ENCODE peak calls at places on chromosomes 2 and 18, in seven cellular contexts. L, C, Q, B, F, Z and E are unnamed samples.

GRCh38 chr18:72697706-72698105 is 153.6 kb upstream of the CBLN2 start:
- DNase-seq in Q (no peak), B (no peak), L (no peak), Z (no peak), F (no peak), C (no peak), E (no peak)

GRCh38 chr2:167198009-167198408 is 309.7 kb downstream of the XIRP2 start:
- DNase-seq in Z (no peak), Q (no peak), B (no peak), C (no peak), L (no peak), F (no peak), E (no peak)

GRCh38 chr2:64770781-64771334 is 117.1 kb upstream of the SERTAD2 start:
- DNase-seq in B (no peak), Q (peak), L (no peak), Z (no peak), C (no peak), F (no peak), E (no peak)

GRCh38 chr2:182587831-182588230 is 128.2 kb upstream of the DNAJC10 start:
- DNase-seq in L (no peak), Q (no peak), F (no peak), B (no peak), Z (no peak), C (no peak), E (no peak)

GRCh38 chr18:79516441-79516931 is 120.8 kb downstream of the NFATC1 start:
- DNase-seq in C (no peak), F (no peak), Z (no peak), Q (no peak), B (no peak), L (no peak), E (no peak)

GRCh38 chr2:203673933-203674332 is 32.5 kb upstream of the CD28 start:
- DNase-seq in Z (peak), F (peak), B (no peak), Q (no peak), L (no peak), C (no peak), E (peak)

GRCh38 chr18:36724591-36725001 is 104.2 kb downstream of the TPGS2 start:
- DNase-seq in L (no peak), F (no peak), Q (no peak), C (no peak), B (no peak), Z (no peak), E (no peak)

GRCh38 chr2:174510583-174511189 is 23.9 kb upstream of the GPR155 start:
- DNase-seq in Z (no peak), Q (peak), C (no peak), F (no peak), L (peak), B (no peak), E (no peak)

GRCh38 chr18:61854578-61854977 is 38.2 kb downstream of the RNF152 start:
- DNase-seq in B (no peak), F (no peak), Q (no peak), Z (no peak), C (no peak), L (no peak), E (no peak)

GRCh38 chr2:32743480-32744236 is 115.8 kb downstream of the TTC27 start:
- DNase-seq in Z (no peak), F (peak), L (peak), Q (no peak), B (no peak), C (no peak), E (no peak)

GRCh38 chr2:202056611-202057010 is 16.4 kb upstream of the KIAA2012 start:
- DNase-seq in Q (no peak), C (no peak), B (no peak), L (no peak), F (no peak), Z (no peak), E (no peak)

GRCh38 chr2:27687232-27687631 is 23.5 kb downstream of the SLC4A1AP start:
- DNase-seq in F (no peak), L (no peak), B (no peak), Q (no peak), C (no peak), Z (no peak), E (no peak)

GRCh38 chr2:239715202-239715601 is 309.9 kb downstream of the NDUFA10 start:
- DNase-seq in B (no peak), C (no peak), F (no peak), L (no peak), Z (no peak), Q (no peak), E (no peak)

GRCh38 chr2:230124792-230125452 is 56.2 kb upstream of the SLC16A14 start:
- DNase-seq in L (no peak), F (no peak), B (no peak), Z (no peak), C (no peak), Q (no peak), E (no peak)

GRCh38 chr2:224161712-224162111 is 122.6 kb upstream of the SERPINE2 start:
- DNase-seq in L (no peak), C (no peak), Z (no peak), B (no peak), Q (no peak), F (no peak), E (no peak)

GRCh38 chr2:101679801-101680487 is 17.6 kb upstream of the MAP4K4 start:
- DNase-seq in F (no peak), C (no peak), Q (no peak), L (no peak), B (no peak), Z (no peak), E (no peak)

GRCh38 chr2:231189571-231190495 is 8.6 kb upstream of the ARMC9 start:
- DNase-seq in F (no peak), C (no peak), Z (no peak), Q (no peak), B (no peak), L (no peak), E (no peak)

DNA sequence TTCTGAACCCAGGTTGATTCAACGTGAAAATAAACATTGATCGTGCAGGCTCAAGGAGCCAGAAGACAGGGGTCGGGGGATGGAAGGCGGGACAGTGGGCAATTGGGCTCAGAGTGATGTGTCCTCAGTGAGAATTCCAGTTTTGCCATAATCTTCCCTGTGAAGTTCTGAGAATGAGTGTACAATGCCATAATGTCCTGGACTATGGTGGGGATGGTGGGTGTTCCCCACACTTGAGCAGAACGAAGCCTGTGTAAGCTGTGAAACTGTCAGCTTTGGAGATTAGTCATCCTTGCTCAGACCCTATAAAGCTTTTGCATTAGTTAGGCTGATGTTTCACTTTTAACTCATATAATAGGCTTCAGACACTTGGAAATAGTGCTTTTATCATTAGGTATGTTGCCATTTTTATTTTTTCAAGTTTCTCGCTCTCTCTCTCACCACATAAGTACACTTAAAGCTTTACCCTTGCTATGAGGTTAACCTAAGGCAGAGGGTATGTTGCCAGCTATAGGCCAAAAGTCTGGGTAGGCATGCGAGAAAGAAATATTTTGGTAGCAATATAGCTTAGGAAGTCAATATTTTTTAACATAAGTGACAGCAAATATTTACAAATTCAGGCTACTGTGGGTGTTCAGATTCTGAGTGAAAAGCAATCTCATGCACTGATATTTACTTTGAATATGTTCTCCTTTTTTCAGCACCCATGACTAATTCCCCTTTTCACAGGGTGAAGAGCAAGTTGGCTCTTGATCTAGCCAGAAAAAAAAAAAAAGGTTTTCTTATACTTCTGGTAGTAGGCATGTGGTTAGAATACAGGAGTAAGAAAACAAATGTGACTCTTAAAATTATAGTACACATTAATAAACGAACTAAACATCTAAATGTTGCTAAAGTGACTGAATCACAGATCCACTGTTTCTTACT is 47.2 kb downstream of the CDC42EP3 start:
- DNase-seq in B (no peak), Z (no peak), C (no peak), L (no peak), Q (no peak), F (peak), E (no peak)
- TF ChIP-seq TAF1 in B (no peak), Z (no peak), C (no peak), L (no peak), Q (no peak), F (peak), E (no peak)

DNA sequence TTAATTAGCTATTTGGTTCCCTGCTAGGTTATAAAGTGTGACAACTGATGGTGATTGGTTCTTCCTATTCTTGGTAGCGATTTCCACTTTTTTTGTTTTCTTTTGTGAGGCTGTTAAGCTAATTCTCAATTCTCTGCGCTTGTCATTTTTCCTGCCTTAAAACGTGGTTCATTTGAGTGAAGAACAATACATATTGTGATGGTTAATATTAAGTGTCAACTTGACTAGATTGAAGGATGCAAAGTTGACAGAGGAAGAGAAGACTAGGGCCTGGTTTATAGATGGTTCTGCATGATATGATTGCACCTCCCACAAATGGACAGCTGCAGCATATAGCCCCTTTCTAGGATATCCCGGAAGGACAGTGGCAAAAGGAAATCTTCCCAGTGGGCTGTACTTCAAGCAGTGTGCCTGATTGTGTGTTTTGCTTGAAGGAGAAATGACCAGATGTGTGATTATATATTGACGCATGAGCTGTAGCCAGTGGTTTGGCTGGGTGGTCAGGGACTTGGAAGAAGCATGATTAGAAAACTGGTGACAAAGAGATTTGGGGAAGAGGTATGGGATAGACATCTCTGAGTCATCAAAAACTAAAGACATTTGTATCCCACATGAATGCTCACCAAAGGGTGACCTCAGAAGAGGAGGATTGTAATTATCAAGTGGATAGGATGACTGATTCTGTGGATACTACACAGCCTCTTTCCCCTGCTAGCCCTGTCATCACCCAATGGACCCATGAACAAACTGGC is 39.4 kb upstream of the ZNF804A start:
- DNase-seq in F (no peak), B (no peak), L (no peak), Z (no peak), Q (no peak), C (no peak), E (no peak)
- TF ChIP-seq POLR2AphosphoS5 in F (no peak), B (no peak), L (no peak), Z (no peak), Q (no peak), C (no peak), E (no peak)

GRCh38 chr18:59921384-59921891 is 21.6 kb downstream of the PMAIP1 start:
- DNase-seq in Z (no peak), L (no peak), C (no peak), Q (no peak), F (no peak), B (no peak), E (no peak)
- TF ChIP-seq TAF1 in Z (no peak), L (no peak), C (no peak), Q (no peak), F (no peak), B (no peak), E (no peak)

DNA sequence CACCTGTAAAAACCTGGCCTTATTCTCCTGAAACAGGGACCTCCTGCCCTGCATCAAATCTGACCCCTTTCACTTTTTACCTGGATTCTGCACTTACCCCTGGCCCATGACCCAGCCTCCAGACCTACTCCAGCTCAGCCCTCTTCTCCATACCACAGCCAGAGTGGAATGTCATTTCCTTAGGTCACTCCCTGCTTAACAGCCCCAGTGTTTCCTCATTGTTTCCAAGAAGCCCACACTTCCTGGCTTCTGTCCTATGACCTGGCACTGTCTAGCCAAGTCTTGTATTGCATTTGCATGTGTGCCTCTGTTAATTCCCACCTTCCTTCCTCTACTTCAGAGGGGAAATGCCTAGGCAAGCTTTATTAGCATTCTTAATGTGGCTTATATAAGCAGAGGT is 51.4 kb upstream of the TRIB2 start:
- DNase-seq in B (no peak), C (no peak), Q (no peak), F (no peak), L (no peak), Z (no peak), E (no peak)
- TF ChIP-seq POLR2AphosphoS5 in B (no peak), C (no peak), Q (no peak), F (no peak), L (no peak), Z (no peak), E (no peak)

DNA sequence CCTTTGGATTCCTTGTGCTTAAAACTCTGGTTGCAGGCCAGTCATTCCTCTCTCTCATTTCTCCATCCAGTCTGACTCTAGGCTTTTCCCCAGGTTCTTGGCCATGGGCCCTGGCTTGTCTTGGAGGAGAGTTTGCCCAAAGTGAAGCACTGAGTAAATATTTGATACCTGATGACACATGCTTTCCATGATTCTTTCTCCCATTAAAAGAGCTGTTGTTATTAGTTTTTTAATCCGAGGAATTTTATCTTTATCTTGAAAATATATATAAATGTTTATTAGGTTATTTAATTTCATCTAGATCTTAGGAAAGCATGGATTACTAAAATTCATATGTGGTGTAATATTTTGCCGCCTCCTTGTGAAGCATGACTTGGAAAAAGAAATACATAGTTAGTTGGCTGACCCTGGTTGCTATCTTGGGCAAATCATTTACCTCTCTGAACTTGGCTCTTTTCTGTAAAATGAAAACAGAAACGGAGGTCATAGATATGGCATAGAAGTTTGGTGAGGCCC is 650.1 kb downstream of the SLC4A3 start:
- DNase-seq in Q (no peak), C (no peak), L (no peak), F (no peak), Z (no peak), B (no peak), E (no peak)
- TF ChIP-seq TAF1 in Q (no peak), C (no peak), L (no peak), F (no peak), Z (no peak), B (no peak), E (no peak)

GRCh38 chr2:196136151-196136550 is 35.2 kb downstream of the STK17B start:
- DNase-seq in Q (no peak), L (no peak), F (no peak), B (no peak), C (no peak), Z (no peak), E (no peak)

GRCh38 chr2:196131949-196132925 is 39.1 kb downstream of the STK17B start:
- DNase-seq in L (no peak), F (no peak), Z (no peak), B (no peak), C (no peak), Q (no peak), E (no peak)

GRCh38 chr2:196128749-196129148 is 42.6 kb downstream of the STK17B start:
- DNase-seq in B (no peak), Z (no peak), C (no peak), L (no peak), F (no peak), Q (peak), E (no peak)

GRCh38 chr2:196130039-196130825 is 41.1 kb downstream of the STK17B start:
- DNase-seq in L (no peak), B (peak), Q (no peak), C (no peak), Z (no peak), F (no peak), E (no peak)

GRCh38 chr2:196131384-196131861 is 40.0 kb downstream of the STK17B start:
- DNase-seq in B (peak), F (peak), L (peak), Q (peak), C (peak), Z (no peak), E (no peak)
- TF ChIP-seq POLR2AphosphoS5 in B (no peak), F (no peak), L (no peak), Q (no peak), C (no peak), Z (no peak), E (no peak)

DNA sequence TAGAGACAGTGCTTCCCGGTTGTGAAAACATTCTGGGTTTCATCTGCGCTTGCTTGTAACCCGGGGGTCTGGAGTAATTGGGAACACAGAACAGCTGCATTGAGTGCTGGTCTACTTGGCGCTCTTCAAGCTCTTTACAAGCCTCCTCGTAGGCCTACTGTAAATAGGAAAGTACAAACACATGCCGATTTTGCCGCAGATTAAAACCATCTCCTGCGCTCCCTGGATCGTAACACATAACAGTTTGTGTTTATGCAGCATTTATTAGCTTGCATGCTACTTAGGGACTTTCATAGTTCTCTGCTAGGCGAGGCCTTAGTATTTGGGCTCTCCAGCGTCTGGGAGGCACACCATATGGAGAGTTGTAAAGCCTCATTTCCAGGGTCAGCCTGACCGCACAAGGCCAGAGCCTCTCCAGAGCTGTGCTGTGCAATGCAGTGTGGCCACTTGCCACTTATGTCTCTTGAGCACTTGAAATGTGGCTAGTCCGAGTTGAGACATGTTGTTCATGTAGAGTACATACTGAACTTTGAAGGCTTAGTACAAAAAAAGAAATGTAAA is 84.0 kb upstream of the HAAO start:
- DNase-seq in L (no peak), F (no peak), Q (no peak), B (no peak), C (no peak), Z (no peak), E (no peak)
- TF ChIP-seq TAF1 in L (no peak), F (no peak), Q (no peak), B (no peak), C (no peak), Z (no peak), E (no peak)